ENCODE peak calls at places on chromosomes 7 and 10, in eight cellular contexts. Q is left ventricle myocardium inferior, V is H1, I is BE2C, T is endodermal cell, F is right lobe of liver, N is colonic mucosa, E is Peyer's patch. G is an unnamed sample.

GRCh38 chr7:135772639-135773019 is 24.0 kb upstream of the FAM180A start:
- DNase-seq in N (no peak), I (no peak), T (no peak), V (no peak), E (no peak), F (no peak), Q (no peak), G (no peak)

GRCh38 chr10:131224106-131224505 is 87.4 kb downstream of the TCERG1L start:
- DNase-seq in F (no peak), N (no peak), V (no peak), E (no peak), Q (no peak), T (no peak), I (no peak), G (no peak)

GRCh38 chr10:112383325-112383724 is 9.4 kb downstream of the ACSL5 start:
- DNase-seq in F (no peak), N (peak; percentile 71), T (no peak), I (no peak), E (peak; percentile 85), V (no peak), Q (no peak), G (peak; percentile 65)

GRCh38 chr10:116815641-116816415 is 33.5 kb upstream of the ENO4 start:
- DNase-seq in F (no peak), T (peak; percentile 36), Q (no peak), V (no peak), N (no peak), I (no peak), E (no peak), G (peak; percentile 80)

GRCh38 chr10:45354261-45354660 is 19.8 kb upstream of the ALOX5 start:
- DNase-seq in V (no peak), N (peak; percentile 34), E (peak; percentile 71), I (no peak), T (no peak), Q (no peak), F (no peak), G (no peak)

GRCh38 chr10:129966831-129967578 is 2.9 kb upstream of the EBF3 start:
- DNase-seq in T (peak; percentile 81), V (no peak), I (no peak), N (no peak), F (no peak), E (no peak), Q (no peak), G (no peak)

GRCh38 chr10:132889091-132889490 is 53.3 kb downstream of the CFAP46 start:
- DNase-seq in N (no peak), T (no peak), I (no peak), F (peak; percentile 31), Q (no peak), V (no peak), E (peak; percentile 27), G (no peak)

GRCh38 chr10:22183771-22184466 is 33.9 kb downstream of the EBLN1 start:
- DNase-seq in T (no peak), I (no peak), Q (no peak), N (no peak), E (no peak), F (no peak), V (no peak), G (no peak)

GRCh38 chr10:93745411-93746065 is 12.2 kb upstream of the LGI1 start:
- DNase-seq in I (peak; percentile 13), T (peak; percentile 87), E (no peak), F (peak; percentile 56), V (peak; percentile 27), Q (no peak), N (no peak), G (no peak)

GRCh38 chr10:69901623-69902505 is 100.2 kb downstream of the COL13A1 start:
- DNase-seq in V (peak; percentile 31), F (peak; percentile 70), T (peak; percentile 92), N (peak; percentile 65), E (peak; percentile 77), Q (no peak), I (peak; percentile 79), G (peak; percentile 20)

GRCh38 chr7:2245883-2246679 is 4.1 kb downstream of the NUDT1 start:
- DNase-seq in Q (peak; percentile 51), I (no peak), V (no peak), T (no peak), N (no peak), E (no peak), F (no peak), G (no peak)

GRCh38 chr10:26438534-26439269 is 561 bp downstream of the APBB1IP start:
- DNase-seq in Q (peak; percentile 34), V (no peak), T (peak; percentile 70), E (peak; percentile 76), I (no peak), N (peak; percentile 34), F (peak; percentile 79), G (peak; percentile 15)

GRCh38 chr7:17042211-17042610 is 160.4 kb upstream of the AGR3 start:
- DNase-seq in V (no peak), T (no peak), N (no peak), E (no peak), I (no peak), Q (no peak), F (no peak), G (no peak)

GRCh38 chr7:64996305-64996704 is 5.5 kb upstream of the ZNF117 start:
- DNase-seq in V (no peak), Q (no peak), E (no peak), T (no peak), F (no peak), N (no peak), I (no peak), G (no peak)

GRCh38 chr10:84540022-84540616 is 211.7 kb downstream of the CCSER2 start:
- DNase-seq in I (no peak), V (no peak), F (no peak), Q (no peak), N (no peak), E (no peak), T (no peak), G (peak; percentile 89)

GRCh38 chr10:124649209-124649608 is 95.0 kb downstream of the FAM53B start:
- DNase-seq in N (no peak), E (no peak), V (no peak), F (no peak), T (no peak), I (peak; percentile 64), Q (peak; percentile 52), G (no peak)

DNA sequence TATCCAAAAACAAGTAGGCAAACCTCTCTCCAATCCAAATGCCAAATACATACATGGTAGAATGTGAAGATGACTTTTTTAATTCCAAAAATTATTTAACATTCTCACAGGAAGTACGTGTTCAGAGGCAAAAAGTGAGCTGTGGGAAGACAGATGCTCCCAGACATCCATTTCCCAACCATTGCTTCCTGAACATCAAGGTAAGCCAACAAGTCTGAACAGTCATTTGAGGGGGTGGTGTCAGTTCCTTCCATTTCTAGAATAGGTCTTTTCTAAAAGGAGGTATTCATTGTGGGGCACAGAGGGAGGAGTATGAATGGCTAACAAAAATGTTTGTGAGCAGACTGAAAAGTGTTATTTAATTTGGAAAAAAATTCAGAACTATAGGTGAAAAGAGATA is 49.1 kb downstream of the OSBPL3 start:
- DNase-seq in T (no peak), V (no peak), E (no peak), I (no peak), F (no peak), N (no peak), Q (no peak), G (no peak)
- H3K4me1 ChIP-seq in T (no peaks in the 10 kb centered on the region), V (peaks cover 6% of the 10 kb centered on the region), E (no peaks in the 10 kb centered on the region), I (peaks cover 19% of the 10 kb centered on the region), F (no peaks in the 10 kb centered on the region), N (no peaks in the 10 kb centered on the region), Q (peaks cover 27% of the 10 kb centered on the region), G (peaks cover 18% of the 10 kb centered on the region)

GRCh38 chr10:55091691-55092328 is 290.8 kb upstream of the PCDH15 start:
- DNase-seq in N (no peak), V (no peak), T (no peak), Q (no peak), I (no peak), F (no peak), E (no peak), G (no peak)
- TF ChIP-seq CTCF in N (peak; percentile 56), V (peak; percentile 36), T (peak; percentile 89), Q (peak; percentile 83), I (peak; percentile 87), F (peak; percentile 72), E (peak; percentile 46), G (peak; percentile 82)

GRCh38 chr7:458511-459245 is 61.0 kb downstream of the PDGFA start:
- DNase-seq in Q (no peak), T (no peak), F (no peak), N (no peak), V (no peak), E (no peak), I (no peak), G (no peak)

GRCh38 chr7:460374-461117 is 59.1 kb downstream of the PDGFA start:
- DNase-seq in I (no peak), N (no peak), T (peak; percentile 80), V (no peak), E (no peak), Q (no peak), F (peak; percentile 42), G (no peak)

GRCh38 chr7:455110-455928 is 64.3 kb downstream of the PDGFA start:
- DNase-seq in I (peak; percentile 80), T (no peak), V (no peak), E (no peak), Q (peak; percentile 69), N (no peak), F (peak; percentile 43), G (no peak)

GRCh38 chr7:459584-460373 is 59.9 kb downstream of the PDGFA start:
- DNase-seq in V (no peak), T (no peak), E (no peak), F (no peak), N (no peak), I (no peak), Q (no peak), G (no peak)

DNA sequence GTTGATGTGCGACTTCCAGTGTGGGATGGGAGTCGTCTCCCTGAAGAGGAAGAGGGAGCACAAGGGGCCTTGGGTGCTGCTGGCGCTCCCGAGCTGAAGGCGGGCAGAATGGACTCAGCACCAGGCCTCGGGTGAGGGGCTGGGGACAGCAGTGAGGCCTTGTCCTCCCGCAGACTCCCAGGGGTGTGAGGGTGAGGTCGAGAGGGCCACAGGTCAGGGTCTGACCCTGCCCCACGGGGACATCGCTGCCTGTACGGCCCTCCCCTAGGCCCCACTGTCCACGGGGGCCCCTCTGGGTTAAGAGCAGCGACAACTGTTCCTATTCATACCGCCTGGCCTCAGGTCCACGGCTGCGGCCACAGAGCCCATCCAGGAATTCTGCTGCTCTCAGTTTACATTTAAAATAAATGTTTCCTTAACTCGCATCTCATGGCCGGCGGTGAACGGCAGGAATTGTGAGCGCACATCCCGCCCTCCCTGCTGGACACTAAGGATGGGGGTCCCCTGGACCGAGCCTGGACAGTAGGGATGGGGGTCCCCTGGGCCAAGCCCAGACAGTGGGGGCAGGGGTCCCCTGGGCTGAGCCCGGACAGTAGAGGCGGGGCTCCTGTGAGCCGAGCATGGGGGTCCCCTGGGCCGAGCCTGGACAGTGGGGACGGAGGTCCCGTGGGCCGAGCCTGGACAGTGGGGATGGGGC is 61.7 kb downstream of the PDGFA start:
- DNase-seq in Q (no peak), E (no peak), F (peak; percentile 42), T (no peak), N (no peak), I (no peak), V (no peak), G (no peak)
- H3K4me1 ChIP-seq in Q (peaks cover 28% of the 10 kb centered on the region), E (no peaks in the 10 kb centered on the region), F (no peaks in the 10 kb centered on the region), T (peaks cover 4% of the 10 kb centered on the region), N (peaks cover 5% of the 10 kb centered on the region), I (no peaks in the 10 kb centered on the region), V (peaks cover 13% of the 10 kb centered on the region), G (peaks cover 18% of the 10 kb centered on the region)

DNA sequence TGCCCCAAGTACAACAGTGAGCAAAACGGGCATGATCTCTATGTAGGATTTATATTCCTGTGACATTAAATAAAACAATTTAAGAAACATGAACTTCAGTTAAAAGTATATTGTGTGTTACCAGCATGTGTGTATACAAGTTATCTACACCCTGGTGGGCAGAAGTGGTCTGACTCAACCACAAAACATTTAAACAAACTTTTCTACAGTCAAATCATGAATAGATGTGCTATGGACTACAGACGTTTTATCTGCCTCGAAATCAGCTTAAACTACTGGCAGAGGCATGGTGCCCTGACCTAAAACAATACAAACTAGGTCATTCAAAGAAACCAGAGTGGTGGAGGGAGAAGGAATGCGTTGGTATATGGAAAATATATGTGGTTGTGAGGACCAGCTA is 3.6 kb downstream of the ARL3 start:
- DNase-seq in E (no peak), T (no peak), V (no peak), Q (no peak), N (no peak), I (no peak), F (no peak), G (peak; percentile 87)
- TF ChIP-seq CTCF in E (peak; percentile 15), T (no peak), V (no peak), Q (no peak), N (no peak), I (no peak), F (no peak), G (no peak)

G was measured in astrocyte.